ENCODE peak calls at places on chromosome 21, in eight cellular contexts. D, J, M, N, F, H, S and B are unnamed samples.

GRCh38 chr21:36047139-36047538 is 13.2 kb downstream of the SETD4 start:
- DNase-seq in M (no peak), J (no peak), N (no peak), F (no peak), S (no peak), H (no peak), D (no peak), B (no peak)

GRCh38 chr21:42125571-42126544 is 54.7 kb downstream of the UMODL1 start:
- DNase-seq in F (no peak), H (no peak), N (peak), S (peak), J (no peak), D (no peak), M (no peak), B (no peak)

GRCh38 chr21:42056468-42056867 is 14.6 kb upstream of the UMODL1 start:
- DNase-seq in J (no peak), S (peak), F (no peak), N (no peak), D (no peak), H (no peak), M (no peak), B (no peak)

GRCh38 chr21:37878946-37879660 is 37.2 kb downstream of the KCNJ6 start:
- DNase-seq in J (no peak), F (peak), H (no peak), S (no peak), M (no peak), D (no peak), N (peak), B (no peak)

GRCh38 chr21:15895142-15896106 is 165.6 kb downstream of the USP25 start:
- DNase-seq in F (no peak), H (no peak), J (no peak), N (no peak), D (no peak), S (peak), M (no peak), B (no peak)

GRCh38 chr21:29637553-29637952 is 302.2 kb downstream of the GRIK1 start:
- DNase-seq in M (no peak), N (no peak), S (no peak), J (no peak), F (no peak), D (no peak), H (no peak), B (no peak)

GRCh38 chr21:40732243-40732642 is 114.7 kb downstream of the DSCAM start:
- DNase-seq in D (no peak), M (no peak), S (no peak), J (no peak), H (no peak), F (no peak), N (no peak), B (no peak)

GRCh38 chr21:22855581-22855980 is 1857.4 kb downstream of the NCAM2 start:
- DNase-seq in N (no peak), F (peak), H (no peak), J (no peak), D (no peak), M (no peak), S (no peak), B (no peak)

GRCh38 chr21:15058718-15059316 is 6.0 kb downstream of the NRIP1 start:
- DNase-seq in N (peak), M (no peak), D (no peak), S (no peak), H (peak), J (no peak), F (peak), B (no peak)

GRCh38 chr21:41500931-41501381 is 7.0 kb downstream of the TMPRSS2 start:
- DNase-seq in H (no peak), N (no peak), M (no peak), F (no peak), D (no peak), S (no peak), J (peak), B (no peak)

GRCh38 chr21:26637346-26637745 is 64.3 kb upstream of the CYYR1 start:
- DNase-seq in M (no peak), H (no peak), D (no peak), F (no peak), S (no peak), N (no peak), J (no peak), B (no peak)

GRCh38 chr21:38181101-38181500 is 75.7 kb upstream of the KCNJ15 start:
- DNase-seq in H (no peak), D (no peak), N (no peak), F (no peak), S (no peak), J (no peak), M (no peak), B (no peak)

DNA sequence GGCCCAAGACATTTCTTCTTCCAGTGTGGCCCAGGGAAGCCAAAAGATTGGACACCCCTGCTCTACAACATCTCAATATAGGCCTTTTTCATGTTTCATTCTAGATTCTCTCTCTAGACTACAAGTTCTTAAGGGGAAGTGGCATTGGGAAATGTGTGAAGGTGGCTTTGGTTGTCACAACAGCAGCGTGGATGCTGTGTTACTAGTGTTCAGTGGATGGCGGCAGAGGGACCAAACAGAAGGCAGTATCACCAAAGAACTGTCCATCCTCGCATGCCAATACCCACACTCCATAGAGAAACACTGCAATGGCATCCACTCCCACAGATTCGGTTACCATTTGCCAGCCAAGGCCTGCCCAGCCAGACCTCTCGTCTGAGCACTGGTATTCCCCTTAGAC is 24.3 kb upstream of the IFNAR2 start:
- DNase-seq in M (no peak), J (no peak), H (no peak), N (no peak), S (no peak), D (no peak), F (no peak), B (no peak)
- TF ChIP-seq CTCF in M (no peak), J (no peak), H (no peak), N (no peak), S (no peak), D (no peak), F (no peak), B (no peak)

DNA sequence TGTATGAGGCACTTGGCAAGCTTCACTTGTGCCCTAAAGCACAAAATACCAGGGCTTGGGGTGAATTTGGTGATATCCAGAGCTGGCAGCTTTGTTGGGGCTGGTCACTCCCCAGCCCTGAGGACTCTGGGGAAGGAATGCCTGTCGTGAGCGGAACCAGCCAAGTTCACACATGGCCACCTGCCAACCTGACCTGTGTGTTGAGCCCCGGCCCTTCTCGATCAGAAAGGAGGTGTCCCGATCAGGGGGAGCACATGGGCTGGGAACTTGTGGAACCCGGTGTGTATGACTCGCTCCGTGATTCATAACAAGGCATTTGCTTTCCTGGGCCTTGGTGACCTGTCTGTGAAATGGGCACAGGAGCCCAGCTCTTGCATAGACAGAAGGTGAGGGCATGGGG is 43.1 kb downstream of the AGPAT3 start:
- DNase-seq in H (no peak), F (no peak), J (no peak), S (no peak), D (no peak), N (no peak), M (no peak), B (no peak)
- TF ChIP-seq CTCF in H (no peak), F (no peak), J (no peak), S (no peak), D (no peak), N (no peak), M (no peak), B (no peak)

DNA sequence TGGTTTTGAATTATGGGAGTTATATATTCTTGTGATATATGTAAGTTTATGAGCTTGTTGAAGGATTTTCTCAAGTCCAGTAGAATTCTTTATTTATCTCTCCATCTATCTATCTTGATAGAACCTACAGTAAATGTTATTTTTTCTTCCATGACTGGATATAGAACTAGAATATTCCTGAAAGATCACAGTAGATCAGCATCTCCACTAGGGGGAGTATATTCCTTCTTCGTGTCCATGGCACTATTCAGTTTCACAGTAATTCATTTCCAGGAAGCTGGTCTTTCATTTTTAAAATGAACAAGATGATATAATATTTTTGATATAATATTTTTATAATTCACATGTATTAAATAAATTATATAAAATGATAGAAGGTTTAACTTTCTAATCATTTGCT is 18.8 kb downstream of the TMPRSS15 start:
- DNase-seq in N (no peak), M (no peak), H (no peak), F (peak), S (no peak), J (no peak), D (no peak), B (no peak)
- TF ChIP-seq CTCF in N (peak), M (no peak), H (no peak), F (peak), S (peak), J (peak), D (no peak), B (peak)

GRCh38 chr21:45557611-45558043 is 15.4 kb upstream of the SLC19A1 start:
- DNase-seq in D (no peak), H (no peak), N (no peak), S (peak), J (no peak), M (no peak), F (no peak), B (no peak)

GRCh38 chr21:45555557-45556301 is 13.5 kb upstream of the SLC19A1 start:
- DNase-seq in F (peak), H (peak), N (peak), S (peak), M (no peak), D (no peak), J (peak), B (peak)

GRCh38 chr21:45555251-45555556 is 13.0 kb upstream of the SLC19A1 start:
- DNase-seq in M (no peak), F (no peak), H (no peak), S (no peak), J (no peak), N (no peak), D (no peak), B (no peak)

GRCh38 chr21:45556645-45557601 is 14.7 kb upstream of the SLC19A1 start:
- DNase-seq in F (no peak), S (peak), M (no peak), N (no peak), J (no peak), H (no peak), D (no peak), B (no peak)

DNA sequence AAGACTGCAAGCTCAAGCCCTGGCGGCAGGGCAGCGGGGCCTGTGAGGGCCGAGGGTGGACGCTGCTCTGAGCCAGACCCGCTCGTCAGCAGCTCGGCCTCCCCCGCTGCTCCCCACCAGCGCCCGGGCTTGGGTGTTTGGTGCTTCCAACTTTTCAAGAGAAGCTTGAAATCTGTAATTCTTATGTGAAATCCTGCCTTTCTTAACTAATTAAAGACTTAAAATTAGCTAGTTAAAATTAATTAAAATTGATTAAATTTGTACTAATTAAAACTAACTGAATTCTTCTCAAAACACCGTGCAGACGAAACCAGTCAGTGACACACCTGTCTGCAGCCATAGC is 14.0 kb upstream of the SLC19A1 start:
- DNase-seq in D (no peak), M (no peak), N (no peak), J (no peak), F (no peak), S (no peak), H (no peak), B (no peak)
- TF ChIP-seq CTCF in D (peak), M (no peak), N (no peak), J (no peak), F (no peak), S (no peak), H (no peak), B (no peak)

GRCh38 chr21:39373634-39374033 is 24.7 kb upstream of the HMGN1 start:
- DNase-seq in H (no peak), D (no peak), J (no peak), N (peak), M (no peak), F (peak), S (no peak), B (no peak)
- TF ChIP-seq CTCF in H (peak), D (no peak), J (no peak), N (peak), M (no peak), F (peak), S (peak), B (peak)

GRCh38 chr21:39648879-39649278 is 36.1 kb downstream of the B3GALT5 start:
- DNase-seq in M (no peak), F (no peak), S (peak), D (no peak), H (no peak), J (no peak), N (no peak), B (no peak)

GRCh38 chr21:39650306-39650705 is 37.6 kb downstream of the B3GALT5 start:
- DNase-seq in H (no peak), N (no peak), M (no peak), F (no peak), J (no peak), S (peak), D (no peak), B (no peak)

GRCh38 chr21:39650801-39651200 is 38.1 kb downstream of the B3GALT5 start:
- DNase-seq in S (no peak), J (no peak), N (no peak), M (no peak), F (no peak), H (no peak), D (no peak), B (no peak)

GRCh38 chr21:39649526-39649925 is 36.8 kb downstream of the B3GALT5 start:
- DNase-seq in D (no peak), H (no peak), S (peak), N (no peak), F (no peak), J (no peak), M (no peak), B (no peak)

GRCh38 chr21:39651206-39651605 is 38.5 kb downstream of the B3GALT5 start:
- DNase-seq in D (no peak), J (no peak), N (no peak), S (peak), F (no peak), H (no peak), M (no peak), B (no peak)
- TF ChIP-seq CTCF in D (no peak), J (no peak), N (no peak), S (no peak), F (no peak), H (no peak), M (no peak), B (no peak)